ENCODE peak calls at places on chromosomes 12 and 14, in six cellular contexts. C is PC-9; D is CD8-positive, alpha-beta T cell; L is effector memory CD4-positive, alpha-beta T cell; B is endodermal cell; Q is NT2/D1. T is an unnamed sample. For H3K4me1, the result is how much of the 10 kb centered on the place peaks cover.

GRCh38 chr12:102023343-102023930 is 38.4 kb downstream of the WASHC3 start:
- DNase-seq in C (no peak), D (no peak), L (no peak), B (no peak), Q (no peak), T (no peak)

GRCh38 chr14:73743431-73743931 is 29.3 kb upstream of the PNMA1 start:
- DNase-seq in C (no peak), D (peak), L (peak), B (no peak), Q (no peak), T (peak)

GRCh38 chr12:124286946-124287345 is 7.9 kb upstream of the RFLNA start:
- DNase-seq in C (no peak), D (no peak), L (no peak), B (no peak), Q (no peak), T (no peak)

GRCh38 chr14:65348137-65348536 is 64.4 kb upstream of the FUT8 start:
- DNase-seq in C (no peak), D (no peak), L (no peak), B (no peak), Q (no peak), T (no peak)

GRCh38 chr12:3097186-3097804 is 20.1 kb downstream of the TSPAN9 start:
- DNase-seq in C (peak), D (no peak), L (no peak), B (no peak), Q (no peak), T (peak)

GRCh38 chr14:34113051-34113511 is 162.2 kb upstream of the EGLN3 start:
- DNase-seq in C (peak), D (no peak), L (no peak), B (no peak), Q (no peak), T (no peak)

GRCh38 chr14:57009585-57010515 is 199.6 kb upstream of the OTX2 start:
- DNase-seq in C (no peak), D (no peak), L (no peak), B (no peak), Q (no peak), T (no peak)

GRCh38 chr12:82688035-82688501 is 1.4 kb downstream of the TMTC2 start:
- DNase-seq in C (no peak), D (no peak), L (no peak), B (no peak), Q (no peak), T (no peak)

GRCh38 chr12:2332266-2332665 is 279.5 kb downstream of the CACNA1C start:
- DNase-seq in C (no peak), D (no peak), L (no peak), B (no peak), Q (no peak), T (no peak)

GRCh38 chr12:12872139-12872933 is 19.0 kb upstream of the GPRC5A start:
- DNase-seq in C (peak), D (no peak), L (no peak), B (peak), Q (no peak), T (peak)

GRCh38 chr14:99604766-99605298 is 825 bp upstream of the CCDC85C start:
- DNase-seq in C (no peak), D (no peak), L (no peak), B (no peak), Q (no peak), T (no peak)

GRCh38 chr14:90612801-90613200 is 203.4 kb downstream of the TTC7B start:
- DNase-seq in C (no peak), D (no peak), L (no peak), B (no peak), Q (no peak), T (no peak)

GRCh38 chr12:124568431-124569374 is 1.3 kb upstream of the NCOR2 start:
- DNase-seq in C (no peak), D (no peak), L (no peak), B (peak), Q (peak), T (peak)

GRCh38 chr14:56310643-56311042 is 192.4 kb downstream of the PELI2 start:
- DNase-seq in C (no peak), D (no peak), L (no peak), B (no peak), Q (no peak), T (no peak)

GRCh38 chr12:8950702-8951478 is 1.4 kb upstream of the M6PR start:
- DNase-seq in C (peak), D (peak), L (no peak), B (no peak), Q (no peak), T (no peak)

GRCh38 chr14:100293497-100294212 is 12.6 kb downstream of the SLC25A29 start:
- DNase-seq in C (no peak), D (no peak), L (no peak), B (peak), Q (no peak), T (no peak)

GRCh38 chr12:2057793-2058408 is 5.1 kb downstream of the CACNA1C start:
- DNase-seq in C (no peak), D (no peak), L (no peak), B (no peak), Q (no peak), T (no peak)

GRCh38 chr12:70598467-70599194 is 38.6 kb downstream of the PTPRB start:
- DNase-seq in C (no peak), D (no peak), L (no peak), B (no peak), Q (no peak), T (peak)

GRCh38 chr14:67622675-67623074 is 3.0 kb downstream of the ARG2 start:
- DNase-seq in C (peak), D (no peak), L (no peak), B (peak), Q (no peak), T (no peak)

GRCh38 chr14:100159865-100160533 is 554 bp upstream of the DEGS2 start:
- DNase-seq in C (no peak), D (no peak), L (no peak), B (no peak), Q (no peak), T (no peak)

GRCh38 chr14:100292776-100293461 is 13.3 kb downstream of the SLC25A29 start:
- DNase-seq in C (no peak), D (no peak), L (no peak), B (peak), Q (no peak), T (no peak)

GRCh38 chr12:78853231-78853630 is 11.3 kb upstream of the SYT1 start:
- DNase-seq in C (no peak), D (no peak), L (no peak), B (no peak), Q (no peak), T (no peak)

GRCh38 chr12:106378788-106379187 is 21.2 kb downstream of the POLR3B start:
- DNase-seq in C (no peak), D (no peak), L (no peak), B (no peak), Q (no peak), T (no peak)

GRCh38 chr14:80456200-80456599 is 244.9 kb upstream of the DIO2 start:
- DNase-seq in C (no peak), D (no peak), L (no peak), B (no peak), Q (no peak), T (no peak)

GRCh38 chr12:67792185-67792584 is 143.6 kb downstream of the DYRK2 start:
- DNase-seq in C (no peak), D (no peak), L (no peak), B (no peak), Q (no peak), T (no peak)

GRCh38 chr12:89765959-89766824 is 57.6 kb upstream of the ATP2B1 start:
- DNase-seq in C (no peak), D (no peak), L (no peak), B (no peak), Q (no peak), T (no peak)

GRCh38 chr12:104784592-104784991 is 173.5 kb downstream of the SLC41A2 start:
- DNase-seq in C (no peak), D (no peak), L (no peak), B (peak), Q (no peak), T (no peak)

GRCh38 chr12:90938451-90938850 is 16.5 kb downstream of the CCER1 start:
- DNase-seq in C (peak), D (no peak), L (no peak), B (no peak), Q (no peak), T (no peak)
- H3K4me1 ChIP-seq in C (under half), D (under half), L (under half), B (under half), Q (under half), T (under half)

DNA sequence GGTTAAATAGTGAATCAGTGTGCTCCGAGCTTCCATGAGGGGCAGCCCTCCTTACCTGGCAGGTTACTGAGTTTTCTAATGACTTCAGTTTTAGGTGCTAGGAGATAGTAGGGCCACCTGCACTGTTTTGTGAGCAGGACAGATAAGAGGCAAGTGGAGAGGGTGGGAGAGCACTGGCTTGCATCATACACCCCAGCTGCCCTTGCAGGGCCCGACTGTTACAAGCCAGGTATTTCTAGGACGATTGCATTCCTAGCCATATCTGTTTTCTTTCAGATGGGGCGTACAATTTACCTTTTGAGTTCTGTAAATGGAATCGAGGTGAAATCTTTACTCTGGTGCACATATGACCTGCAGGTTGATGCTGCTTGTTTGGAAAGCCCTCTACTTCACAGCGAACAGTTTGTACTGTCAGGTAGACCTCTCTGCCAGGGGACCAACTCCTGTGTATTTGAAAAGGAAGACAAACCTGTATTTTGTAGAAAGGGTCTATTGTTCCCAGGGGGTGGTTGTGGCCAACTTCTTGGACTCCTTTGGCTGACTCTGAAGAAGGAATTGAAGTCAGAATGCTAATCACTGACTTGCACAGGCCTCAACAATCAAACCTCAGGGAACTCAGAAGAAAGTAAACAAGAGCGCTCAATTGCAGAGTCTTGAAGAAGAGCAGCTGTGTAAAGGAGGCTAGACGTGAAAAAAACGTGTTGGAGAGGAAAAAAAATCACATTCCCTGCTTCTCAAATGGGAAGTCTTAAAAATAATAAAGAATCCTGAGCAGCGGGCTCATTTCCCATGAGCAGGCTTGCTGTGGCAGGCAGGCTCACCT is 57.2 kb downstream of the ETV6 start:
- DNase-seq in C (no peak), D (no peak), L (no peak), B (no peak), Q (no peak), T (no peak)
- H3K4me1 ChIP-seq in C (under half), D (under half), L (under half), B (under half), Q (under half), T (under half)

GRCh38 chr12:92987846-92988621 is 58.9 kb upstream of the EEA1 start:
- DNase-seq in C (peak), D (no peak), L (no peak), B (peak), Q (no peak), T (no peak)
- H3K4me1 ChIP-seq in C (under half), D (under half), L (under half), B (under half), Q (under half), T (under half)

GRCh38 chr12:65670775-65671174 is 153.5 kb upstream of the HMGA2 start:
- DNase-seq in C (peak), D (no peak), L (no peak), B (no peak), Q (no peak), T (no peak)
- H3K4me1 ChIP-seq in C (under half), D (under half), L (under half), B (under half), Q (under half), T (under half)

DNA sequence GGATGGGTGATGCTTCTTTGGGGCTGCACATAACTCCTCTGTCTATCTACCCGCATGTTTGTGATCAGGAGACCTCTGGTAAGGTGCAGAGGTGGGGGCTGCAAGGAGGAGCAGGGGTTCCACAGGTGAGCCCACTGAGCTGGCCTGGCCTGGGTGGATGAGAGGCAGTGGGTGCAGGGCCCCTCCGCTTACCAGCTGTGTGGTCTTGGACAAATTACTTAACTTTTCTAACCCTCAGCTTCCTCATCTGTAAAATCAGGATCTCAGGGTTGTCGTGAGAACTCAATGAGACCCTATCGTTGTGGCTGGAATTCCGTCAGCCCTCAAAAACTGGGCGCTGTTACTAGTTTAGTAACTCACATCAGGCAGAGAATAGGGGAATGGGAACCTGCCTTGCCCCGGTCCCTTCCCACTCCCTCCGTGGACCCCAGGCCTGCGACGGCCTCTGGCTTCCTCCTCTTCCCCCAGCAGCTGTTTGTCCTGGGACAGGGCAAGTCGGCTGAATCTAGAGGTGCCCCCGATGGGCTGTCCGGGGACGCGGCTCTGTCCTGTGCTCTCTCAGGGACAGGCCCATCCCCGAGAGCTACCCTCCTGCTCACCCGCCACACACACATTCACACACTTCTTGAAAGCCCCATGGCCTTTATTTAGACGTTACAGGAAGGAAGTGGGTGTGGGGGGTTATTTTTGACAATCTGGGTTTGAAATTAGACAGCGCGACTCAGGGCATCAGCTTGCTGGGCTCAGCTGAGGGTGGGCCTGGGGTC is 7.6 kb downstream of the PTPN6 start:
- DNase-seq in C (no peak), D (peak), L (peak), B (no peak), Q (no peak), T (no peak)
- H3K4me1 ChIP-seq in C (under half), D (half or more), L (half or more), B (under half), Q (under half), T (under half)

DNA sequence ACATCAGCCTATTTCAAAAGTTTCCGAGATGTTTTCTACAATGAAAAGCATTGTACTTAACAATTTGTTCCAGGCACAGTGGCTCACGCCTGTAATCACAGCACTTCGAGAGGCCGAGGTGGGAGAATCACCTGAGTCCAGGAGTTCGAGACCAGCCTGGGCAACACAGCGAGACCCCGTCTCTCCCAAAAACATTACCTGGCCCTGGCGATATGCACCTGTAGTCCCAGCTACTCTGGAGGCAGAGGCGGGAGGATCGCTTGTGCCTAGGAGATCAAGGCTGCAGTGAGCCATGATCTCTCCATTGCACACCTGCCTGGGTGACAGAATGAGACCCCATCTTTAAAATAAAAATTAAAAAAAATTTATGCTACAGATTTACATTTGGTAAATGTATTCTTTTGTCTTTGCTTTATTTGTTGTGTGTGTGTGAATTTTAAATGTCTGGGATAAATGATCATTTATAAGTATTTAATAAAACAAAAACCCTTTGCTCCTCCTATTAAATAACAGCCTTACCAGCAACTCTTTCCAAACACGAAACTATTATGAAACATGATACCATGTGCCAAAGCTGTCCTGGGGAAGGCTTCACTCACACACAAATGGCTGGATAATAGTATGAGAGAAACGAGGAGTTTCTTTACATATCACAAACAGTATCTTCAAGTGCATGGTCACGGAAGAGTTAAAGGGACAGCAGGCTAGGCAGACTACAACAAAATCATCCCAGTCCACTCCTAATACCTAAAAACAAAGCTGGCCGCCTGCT is 1.1 kb downstream of the ATXN3 start:
- DNase-seq in C (no peak), D (no peak), L (no peak), B (no peak), Q (no peak), T (no peak)
- H3K4me1 ChIP-seq in C (under half), D (under half), L (under half), B (under half), Q (under half), T (under half)

GRCh38 chr12:62846506-62846905 is 88.4 kb downstream of the PPM1H start:
- DNase-seq in C (no peak), D (no peak), L (no peak), B (no peak), Q (no peak), T (no peak)

GRCh38 chr12:62847709-62848108 is 87.2 kb downstream of the PPM1H start:
- DNase-seq in C (no peak), D (no peak), L (no peak), B (no peak), Q (no peak), T (no peak)

GRCh38 chr12:62843714-62844113 is 91.2 kb downstream of the PPM1H start:
- DNase-seq in C (no peak), D (no peak), L (no peak), B (no peak), Q (no peak), T (no peak)

GRCh38 chr12:62841841-62842240 is 93.1 kb downstream of the PPM1H start:
- DNase-seq in C (no peak), D (no peak), L (no peak), B (no peak), Q (no peak), T (no peak)

DNA sequence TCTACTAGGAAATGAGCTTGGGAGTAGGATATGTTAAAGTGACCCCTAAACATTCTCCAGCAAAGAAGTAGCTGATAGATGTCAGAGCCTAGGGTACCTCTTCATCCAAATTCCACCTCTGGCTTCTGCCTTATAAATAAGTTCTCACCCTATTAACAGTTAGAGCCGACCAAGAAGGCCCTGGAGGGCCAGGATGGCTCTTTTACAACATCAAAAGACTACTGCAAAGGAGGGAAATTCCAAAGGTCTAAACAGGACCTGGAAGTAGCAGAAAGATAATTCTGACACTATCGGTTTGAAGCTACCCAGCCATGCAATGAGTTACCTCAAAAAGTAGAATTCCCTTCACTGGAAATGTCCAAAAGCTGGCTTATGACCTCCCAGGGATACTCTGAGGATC is 90.0 kb downstream of the PPM1H start:
- DNase-seq in C (no peak), D (no peak), L (no peak), B (peak), Q (no peak), T (no peak)
- H3K4me1 ChIP-seq in C (under half), D (under half), L (under half), B (under half), Q (under half), T (under half)

T was measured in colonic mucosa.